ENCODE peak calls at places on chromosomes 1 and 21, in nine cellular contexts. D is NCI-H1092 treated with DMSO at 0.1 percent for 48 hours, P is NCI-H1694 treated with DMSO at 0.1 percent for 48 hours, O is ACHN, M is body of pancreas, Y is fibroblast of lung, U is AG20443, A is fibroblast of pulmonary artery, E is cardiac muscle cell. J is an unnamed sample.

GRCh38 chr1:94539496-94539895 is 2.1 kb downstream of the F3 start:
- DNase-seq in M (no peak), Y (peak), D (no peak), O (no peak), A (no peak), U (no peak), E (no peak), P (no peak), J (no peak)

GRCh38 chr1:197781998-197782718 is 6.9 kb upstream of the DENND1B start:
- DNase-seq in Y (peak), E (no peak), M (no peak), A (no peak), P (no peak), D (no peak), U (peak), O (no peak), J (no peak)

GRCh38 chr1:172697463-172698100 is 38.7 kb downstream of the FASLG start:
- DNase-seq in M (no peak), A (no peak), O (no peak), D (no peak), E (no peak), U (no peak), P (no peak), Y (no peak), J (no peak)

GRCh38 chr1:45617618-45618017 is 6.2 kb downstream of the CCDC17 start:
- DNase-seq in E (no peak), D (no peak), M (no peak), P (no peak), U (no peak), O (no peak), Y (peak), A (peak), J (no peak)

GRCh38 chr21:14753466-14754258 is 207.5 kb upstream of the SAMSN1 start:
- DNase-seq in P (no peak), Y (no peak), U (no peak), M (peak), O (no peak), A (no peak), E (no peak), D (no peak), J (no peak)

GRCh38 chr1:162587347-162587746 is 25.8 kb downstream of the UAP1 start:
- DNase-seq in P (peak), A (no peak), Y (no peak), E (no peak), O (no peak), D (peak), U (no peak), M (peak), J (peak)

GRCh38 chr1:218895064-218895587 is 278.6 kb upstream of the LYPLAL1 start:
- DNase-seq in P (no peak), D (no peak), E (no peak), A (no peak), O (no peak), Y (peak), U (no peak), M (no peak), J (no peak)

GRCh38 chr1:43747736-43748135 is 40.4 kb downstream of the ST3GAL3 start:
- DNase-seq in E (no peak), Y (no peak), P (no peak), M (no peak), D (no peak), O (no peak), U (no peak), A (no peak), J (no peak)

GRCh38 chr1:167955915-167956314 is 19.0 kb upstream of the MPC2 start:
- DNase-seq in D (no peak), E (no peak), O (no peak), A (no peak), M (no peak), P (no peak), U (no peak), Y (peak), J (no peak)

GRCh38 chr1:234505774-234506114 is 26.8 kb upstream of the TARBP1 start:
- DNase-seq in Y (peak), U (peak), P (no peak), E (no peak), A (peak), O (no peak), D (no peak), M (no peak), J (no peak)

GRCh38 chr1:43549921-43550597 is 19.4 kb downstream of the PTPRF start:
- DNase-seq in Y (no peak), O (no peak), D (no peak), E (peak), A (no peak), M (peak), P (no peak), U (no peak), J (no peak)

GRCh38 chr1:60978421-60979357 is 103.7 kb upstream of the NFIA start:
- DNase-seq in D (peak), M (peak), U (peak), A (peak), Y (peak), O (peak), P (no peak), E (peak), J (peak)